ENCODE peak calls at places on chromosome 21, in nine cellular contexts. N is MM.1S, I is heart right ventricle, C is stomach, H is tibial nerve, V is pancreas, S is uterus, Q is breast epithelium, R is colonic mucosa. Z is an unnamed sample.

GRCh38 chr21:29320021-29320420 is 21.3 kb downstream of the BACH1 start:
- DNase-seq in N (no peak), I (no peak), C (no peak), H (no peak), V (no peak), S (no peak), Q (no peak), R (no peak), Z (no peak)

GRCh38 chr21:37367758-37368535 is 1.4 kb downstream of the DYRK1A start:
- DNase-seq in N (peak; percentile 93), I (peak; percentile 60), C (peak; percentile 44), H (peak; percentile 25), V (peak; percentile 79), S (peak; percentile 35), Q (no peak), R (peak; percentile 56), Z (no peak)

GRCh38 chr21:34221331-34222030 is 142.3 kb upstream of the KCNE2 start:
- DNase-seq in N (no peak), I (no peak), C (no peak), H (no peak), V (no peak), S (no peak), Q (no peak), R (no peak), Z (no peak)

GRCh38 chr21:29938968-29939858 is 583 bp downstream of the GRIK1 start:
- DNase-seq in N (no peak), I (peak; percentile 9), C (no peak), H (no peak), V (peak; percentile 65), S (no peak), Q (no peak), R (no peak), Z (no peak)

GRCh38 chr21:15190837-15191236 is 126.0 kb upstream of the NRIP1 start:
- DNase-seq in N (no peak), I (no peak), C (no peak), H (no peak), V (no peak), S (no peak), Q (no peak), R (no peak), Z (no peak)

GRCh38 chr21:35280221-35280620 is 231.1 kb upstream of the RUNX1 start:
- DNase-seq in N (no peak), I (no peak), C (no peak), H (no peak), V (no peak), S (no peak), Q (no peak), R (no peak), Z (no peak)

GRCh38 chr21:27648560-27648959 is 681.7 kb upstream of the ADAMTS5 start:
- DNase-seq in N (no peak), I (no peak), C (no peak), H (no peak), V (no peak), S (no peak), Q (no peak), R (no peak), Z (no peak)

GRCh38 chr21:29975776-29976175 is 36.0 kb upstream of the GRIK1 start:
- DNase-seq in N (no peak), I (no peak), C (no peak), H (no peak), V (no peak), S (no peak), Q (no peak), R (no peak), Z (no peak)

GRCh38 chr21:31354122-31354521 is 10.1 kb upstream of the TIAM1 start:
- DNase-seq in N (no peak), I (no peak), C (no peak), H (no peak), V (no peak), S (no peak), Q (no peak), R (no peak), Z (no peak)

GRCh38 chr21:41509206-41509496 is 1.2 kb upstream of the TMPRSS2 start:
- DNase-seq in N (no peak), I (no peak), C (no peak), H (no peak), V (no peak), S (no peak), Q (no peak), R (no peak), Z (no peak)

GRCh38 chr21:41508415-41509205 is 652 bp upstream of the TMPRSS2 start:
- DNase-seq in N (no peak), I (no peak), C (no peak), H (no peak), V (no peak), S (no peak), Q (no peak), R (peak; percentile 60), Z (no peak)

GRCh38 chr21:41507521-41508414 is at the start of gene TMPRSS2:
- DNase-seq in N (no peak), I (no peak), C (peak; percentile 92), H (no peak), V (peak; percentile 97), S (no peak), Q (peak; percentile 70), R (peak; percentile 90), Z (no peak)

GRCh38 chr21:41506005-41506404 is 2.0 kb downstream of the TMPRSS2 start:
- DNase-seq in N (no peak), I (no peak), C (no peak), H (no peak), V (peak; percentile 89), S (no peak), Q (no peak), R (no peak), Z (no peak)

DNA sequence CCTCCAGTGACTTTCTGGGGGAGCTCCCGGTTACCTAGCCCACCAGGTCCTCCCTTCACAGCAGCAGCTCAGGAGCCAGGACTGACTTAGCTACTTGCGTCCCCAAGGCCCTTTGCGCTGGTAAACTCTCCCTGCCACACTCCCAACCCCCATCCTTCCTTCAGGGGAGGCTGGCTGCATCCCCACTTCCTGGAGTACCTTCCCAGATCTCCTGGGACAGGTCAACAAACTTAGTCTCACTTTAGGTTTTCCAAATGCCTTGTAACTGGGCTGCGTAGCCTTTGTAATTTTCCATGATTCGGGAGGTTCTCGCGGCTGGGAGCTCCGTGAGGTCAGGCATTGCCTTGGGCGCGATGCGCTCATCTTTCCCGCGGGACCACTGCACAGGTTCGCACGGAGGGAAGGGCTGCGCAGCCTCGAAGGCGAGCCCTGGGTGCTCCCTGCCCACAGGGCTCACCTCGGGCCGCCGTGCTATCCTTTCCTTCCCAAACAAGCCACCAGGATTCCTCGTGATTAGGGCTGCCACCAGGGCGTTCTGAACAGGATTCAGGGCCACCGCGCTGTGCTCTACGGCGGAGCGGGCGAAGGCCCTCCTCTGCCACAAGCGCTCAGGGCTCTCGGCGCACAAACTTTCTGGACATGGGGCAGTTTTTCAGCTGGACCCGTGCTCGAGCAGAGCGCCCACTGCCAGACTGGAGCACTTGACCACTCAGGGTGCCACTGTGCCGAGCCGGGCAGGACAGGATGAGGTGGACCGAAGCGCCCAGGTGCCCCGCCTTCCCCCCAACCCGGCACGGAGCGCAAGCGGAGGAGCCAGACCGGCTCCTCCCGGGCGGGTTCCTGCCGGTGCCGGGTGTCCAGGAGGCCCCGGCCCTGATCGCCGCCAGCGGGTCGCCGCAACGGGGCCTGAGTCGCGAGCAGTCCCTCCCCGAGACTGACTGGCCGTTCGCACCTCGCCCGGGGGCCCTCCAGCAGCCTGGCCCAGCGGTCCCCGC is 1.1 kb downstream of the TMPRSS2 start:
- DNase-seq in N (no peak), I (no peak), C (peak; percentile 75), H (no peak), V (peak; percentile 89), S (no peak), Q (peak; percentile 72), R (peak; percentile 73), Z (no peak)
- H3K4me3 ChIP-seq in N (peak overlapping the region; percentile 35), I (peak overlapping the region; percentile 36), C (peak overlapping the region; percentile 61), H (peak overlapping the region; percentile 23), V (peak overlapping the region; percentile 63), S (no peak overlapping the region), Q (peak overlapping the region; percentile 66), R (peak overlapping the region; percentile 68), Z (no peak overlapping the region)

GRCh38 chr21:39095681-39096080 is 87.6 kb downstream of the PSMG1 start:
- DNase-seq in N (no peak), I (no peak), C (no peak), H (no peak), V (no peak), S (no peak), Q (no peak), R (no peak), Z (no peak)
- H3K4me1 ChIP-seq in N (no peaks in the 10 kb centered on the region), I (peaks cover 53% of the 10 kb centered on the region), C (no peaks in the 10 kb centered on the region), H (no peaks in the 10 kb centered on the region), V (no peaks in the 10 kb centered on the region), S (no peaks in the 10 kb centered on the region), Q (no peaks in the 10 kb centered on the region), R (no peaks in the 10 kb centered on the region), Z (no peaks in the 10 kb centered on the region)

GRCh38 chr21:45572783-45573451 is 30.7 kb upstream of the SLC19A1 start:
- DNase-seq in N (no peak), I (no peak), C (no peak), H (no peak), V (no peak), S (no peak), Q (peak; percentile 38), R (no peak), Z (no peak)

GRCh38 chr21:45574081-45574501 is 31.9 kb upstream of the SLC19A1 start:
- DNase-seq in N (no peak), I (no peak), C (no peak), H (no peak), V (peak; percentile 38), S (no peak), Q (peak; percentile 49), R (no peak), Z (no peak)

GRCh38 chr21:45574691-45575090 is 32.5 kb upstream of the SLC19A1 start:
- DNase-seq in N (no peak), I (no peak), C (no peak), H (no peak), V (peak; percentile 29), S (no peak), Q (peak; percentile 48), R (no peak), Z (no peak)

GRCh38 chr21:45572231-45572630 is 30.0 kb upstream of the SLC19A1 start:
- DNase-seq in N (no peak), I (no peak), C (peak; percentile 5), H (no peak), V (no peak), S (no peak), Q (peak; percentile 25), R (no peak), Z (no peak)

DNA sequence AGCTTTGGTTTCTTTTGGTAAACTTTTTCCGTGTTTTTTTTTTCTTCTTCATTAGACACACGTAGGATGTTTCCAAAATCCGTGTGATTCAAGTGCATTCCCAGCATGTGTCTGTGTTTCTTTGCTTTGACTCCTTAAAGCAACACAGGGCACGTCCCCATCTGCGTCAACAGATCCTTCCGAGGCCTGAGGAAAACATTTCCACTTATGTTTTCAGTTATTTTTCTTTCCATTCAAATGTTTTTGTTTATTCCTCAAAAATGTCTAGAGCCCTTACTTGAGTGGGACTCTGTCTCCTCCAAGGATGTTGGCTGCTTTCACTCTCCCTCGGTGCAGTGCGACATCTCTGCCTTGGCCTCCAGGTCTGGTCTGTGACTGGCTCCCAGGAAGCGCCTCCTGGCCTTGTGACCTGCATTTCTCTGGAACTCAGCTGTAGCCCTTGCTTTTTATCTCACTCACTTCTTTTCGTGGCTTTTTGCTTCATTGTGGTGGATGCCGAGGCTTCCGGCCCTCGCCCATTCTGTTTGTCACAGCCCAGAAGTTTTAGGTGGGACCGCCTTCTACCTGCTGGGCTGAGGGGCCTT is 31.3 kb upstream of the SLC19A1 start:
- DNase-seq in N (no peak), I (no peak), C (no peak), H (no peak), V (no peak), S (no peak), Q (peak; percentile 20), R (no peak), Z (no peak)
- H3K4me3 ChIP-seq in N (no peak overlapping the region), I (no peak overlapping the region), C (no peak overlapping the region), H (no peak overlapping the region), V (no peak overlapping the region), S (no peak overlapping the region), Q (no peak overlapping the region), R (no peak overlapping the region), Z (no peak overlapping the region)

GRCh38 chr21:45091540-45092322 is 17.4 kb downstream of the ADARB1 start:
- DNase-seq in N (no peak), I (no peak), C (no peak), H (no peak), V (no peak), S (no peak), Q (no peak), R (no peak), Z (no peak)
- H3K4me1 ChIP-seq in N (no peaks in the 10 kb centered on the region), I (peaks cover 58% of the 10 kb centered on the region), C (peaks cover 27% of the 10 kb centered on the region), H (no peaks in the 10 kb centered on the region), V (no peaks in the 10 kb centered on the region), S (no peaks in the 10 kb centered on the region), Q (no peaks in the 10 kb centered on the region), R (no peaks in the 10 kb centered on the region), Z (peaks cover 42% of the 10 kb centered on the region)

Z was measured in ascending aorta.